ENCODE peak calls at places on chromosomes 4 and X, in eight cellular contexts. O is NB4, N is choroid plexus epithelial cell, M is neural progenitor cell, X is fibroblast of the aortic adventitia, R is colonic mucosa, B is AG09319, H is fibroblast of lung. V is an unnamed sample.

GRCh38 chr4:752196-752861 is 46.7 kb downstream of the PCGF3 start:
- DNase-seq in M (no peak), B (no peak), X (no peak), O (no peak), H (peak; percentile 61), R (no peak), N (peak; percentile 36), V (no peak)

GRCh38 chr4:53119685-53120084 is 246.2 kb downstream of the SCFD2 start:
- DNase-seq in H (peak; percentile 81), R (no peak), O (no peak), B (no peak), N (peak; percentile 90), M (peak; percentile 66), X (peak; percentile 87), V (no peak)

GRCh38 chrX:2657532-2657931 is 33.6 kb upstream of the CD99 start:
- DNase-seq in H (no peak), O (no peak), M (no peak), B (no peak), N (no peak), X (no peak), R (no peak), V (no peak)

GRCh38 chr4:168648929-168649328 is 152.1 kb downstream of the PALLD start:
- DNase-seq in X (peak; percentile 74), O (no peak), R (no peak), M (no peak), N (peak; percentile 86), H (peak; percentile 91), B (no peak), V (no peak)

GRCh38 chrX:134547047-134547679 is 87.2 kb downstream of the HPRT1 start:
- DNase-seq in R (no peak), N (peak; percentile 53), H (no peak), X (no peak), O (no peak), M (no peak), B (no peak), V (no peak)

GRCh38 chrX:11375614-11376119 is 82.5 kb downstream of the AMELX start:
- DNase-seq in N (no peak), M (no peak), X (peak; percentile 27), H (no peak), O (no peak), R (no peak), B (no peak), V (no peak)

GRCh38 chrX:74614193-74614909 is at the start of gene RLIM:
- DNase-seq in H (peak; percentile 94), M (peak; percentile 94), X (peak; percentile 95), B (peak; percentile 90), N (peak; percentile 97), R (peak; percentile 91), O (peak; percentile 97), V (peak; percentile 92)

GRCh38 chr4:8218371-8219050 is 19.4 kb downstream of the SH3TC1 start:
- DNase-seq in N (no peak), H (no peak), O (peak; percentile 85), X (no peak), R (no peak), M (no peak), B (no peak), V (no peak)

GRCh38 chrX:104659037-104659744 is 93.2 kb downstream of the IL1RAPL2 start:
- DNase-seq in B (no peak), X (no peak), H (peak; percentile 60), R (no peak), N (peak; percentile 12), M (no peak), O (no peak), V (no peak)

GRCh38 chr4:184805462-184806245 is 20.1 kb downstream of the ACSL1 start:
- DNase-seq in N (no peak), M (no peak), H (no peak), R (peak; percentile 88), X (no peak), O (no peak), B (no peak), V (no peak)

GRCh38 chrX:12447448-12448154 is 309.3 kb downstream of the FRMPD4 start:
- DNase-seq in B (peak; percentile 15), R (no peak), N (peak; percentile 13), O (no peak), H (peak; percentile 81), M (no peak), X (peak; percentile 90), V (no peak)

GRCh38 chrX:154369453-154370299 is 4.8 kb downstream of the FLNA start:
- DNase-seq in X (peak; percentile 96), H (peak; percentile 96), B (peak; percentile 94), O (peak; percentile 85), M (peak; percentile 89), N (peak; percentile 97), R (peak; percentile 59), V (no peak)

GRCh38 chr4:53960843-53961242 is 103.6 kb downstream of the CHIC2 start:
- DNase-seq in O (no peak), N (no peak), R (no peak), M (no peak), X (no peak), B (no peak), H (no peak), V (no peak)

GRCh38 chrX:150348365-150348764 is 14.8 kb upstream of the MAMLD1 start:
- DNase-seq in X (no peak), R (no peak), B (no peak), O (no peak), H (peak; percentile 9), M (peak; percentile 50), N (no peak), V (no peak)

DNA sequence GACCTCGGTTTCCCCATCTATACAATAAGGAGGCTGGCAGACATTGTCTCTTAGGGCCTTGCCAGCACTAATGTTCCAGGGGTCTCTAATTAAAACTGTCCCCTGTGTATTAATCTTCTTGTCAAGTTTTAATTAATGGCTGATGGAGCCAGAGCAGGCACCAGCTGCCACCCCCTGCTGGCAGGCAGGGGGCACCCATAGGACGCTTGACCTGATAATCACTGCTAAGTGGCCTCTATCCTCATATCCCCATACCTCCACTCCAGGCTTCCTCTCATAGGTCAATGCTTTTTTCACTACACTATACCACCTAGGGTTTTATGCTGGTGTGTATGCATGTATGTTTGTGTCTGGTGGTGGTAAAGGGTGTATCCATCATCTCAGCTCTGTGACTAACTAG is 89.4 kb downstream of the EFNB1 start:
- DNase-seq in H (no peak), O (no peak), N (no peak), X (no peak), M (no peak), B (no peak), R (no peak), V (no peak)
- TF ChIP-seq CTCF in H (no peak), O (no peak), N (no peak), X (peak; percentile 1), M (no peak), B (no peak), R (no peak), V (no peak)

GRCh38 chr4:145102619-145103018 is 4.5 kb downstream of the ABCE1 start:
- DNase-seq in H (no peak), B (no peak), X (no peak), M (no peak), R (no peak), N (no peak), O (no peak), V (no peak)

GRCh38 chr4:145101091-145101490 is 3.0 kb downstream of the ABCE1 start:
- DNase-seq in R (no peak), O (peak; percentile 2), X (peak; percentile 22), B (no peak), N (no peak), M (no peak), H (no peak), V (no peak)

GRCh38 chr4:145099653-145100052 is 1.5 kb downstream of the ABCE1 start:
- DNase-seq in N (no peak), X (peak; percentile 23), B (no peak), M (no peak), O (peak; percentile 33), H (peak; percentile 46), R (no peak), V (no peak)

GRCh38 chr4:145107126-145107525 is 9.0 kb downstream of the ABCE1 start:
- DNase-seq in B (no peak), O (no peak), H (no peak), R (no peak), N (no peak), M (no peak), X (no peak), V (no peak)

DNA sequence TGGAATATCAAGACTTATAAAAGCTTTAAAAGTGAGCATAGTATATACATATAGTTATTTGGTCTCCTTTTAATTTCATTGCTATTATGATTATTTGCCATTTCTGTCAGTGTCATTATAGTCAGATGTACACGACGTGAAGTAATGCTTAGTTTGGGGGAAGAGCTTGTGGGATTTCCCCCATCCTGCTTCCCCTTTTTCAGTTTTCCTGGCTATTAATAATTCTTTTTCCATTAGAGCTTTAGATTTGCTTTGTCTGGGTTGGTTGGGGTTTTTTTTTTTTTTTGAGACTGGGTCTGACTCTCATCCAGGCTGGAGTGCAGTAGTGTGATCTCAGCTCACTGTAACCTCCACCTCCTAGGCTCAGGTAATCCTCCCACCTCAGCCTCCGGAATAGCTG is 5.4 kb downstream of the ABCE1 start:
- DNase-seq in O (peak; percentile 4), R (no peak), X (no peak), N (no peak), B (no peak), H (no peak), M (no peak), V (no peak)
- TF ChIP-seq CTCF in O (no peak), R (no peak), X (no peak), N (no peak), B (no peak), H (no peak), M (no peak), V (no peak)

DNA sequence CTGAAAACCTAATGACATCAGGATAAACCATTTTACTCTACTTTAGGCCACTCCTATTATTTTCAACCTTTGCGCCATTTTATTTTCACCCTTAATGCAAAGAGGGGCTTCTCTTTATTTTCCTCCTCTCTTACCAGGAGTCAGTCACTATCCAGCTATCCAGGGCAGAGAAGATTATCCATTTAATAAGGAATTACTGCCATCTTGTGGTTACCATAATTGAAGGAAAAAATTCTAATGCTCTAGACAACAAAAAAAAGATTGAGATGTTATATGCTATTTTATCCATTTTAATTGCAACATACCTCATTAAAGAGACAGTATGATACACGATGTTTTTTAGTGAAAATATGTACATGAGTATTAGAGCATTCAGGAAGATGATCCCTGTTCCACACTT is 514.5 kb upstream of the FAM241A start:
- DNase-seq in R (no peak), O (peak; percentile 12), B (no peak), M (peak; percentile 43), N (peak; percentile 59), H (peak; percentile 30), X (peak; percentile 54), V (no peak)
- TF ChIP-seq CTCF in R (no peak), O (no peak), B (peak; percentile 38), M (peak; percentile 61), N (peak; percentile 47), H (peak; percentile 28), X (peak; percentile 31), V (peak; percentile 74)

DNA sequence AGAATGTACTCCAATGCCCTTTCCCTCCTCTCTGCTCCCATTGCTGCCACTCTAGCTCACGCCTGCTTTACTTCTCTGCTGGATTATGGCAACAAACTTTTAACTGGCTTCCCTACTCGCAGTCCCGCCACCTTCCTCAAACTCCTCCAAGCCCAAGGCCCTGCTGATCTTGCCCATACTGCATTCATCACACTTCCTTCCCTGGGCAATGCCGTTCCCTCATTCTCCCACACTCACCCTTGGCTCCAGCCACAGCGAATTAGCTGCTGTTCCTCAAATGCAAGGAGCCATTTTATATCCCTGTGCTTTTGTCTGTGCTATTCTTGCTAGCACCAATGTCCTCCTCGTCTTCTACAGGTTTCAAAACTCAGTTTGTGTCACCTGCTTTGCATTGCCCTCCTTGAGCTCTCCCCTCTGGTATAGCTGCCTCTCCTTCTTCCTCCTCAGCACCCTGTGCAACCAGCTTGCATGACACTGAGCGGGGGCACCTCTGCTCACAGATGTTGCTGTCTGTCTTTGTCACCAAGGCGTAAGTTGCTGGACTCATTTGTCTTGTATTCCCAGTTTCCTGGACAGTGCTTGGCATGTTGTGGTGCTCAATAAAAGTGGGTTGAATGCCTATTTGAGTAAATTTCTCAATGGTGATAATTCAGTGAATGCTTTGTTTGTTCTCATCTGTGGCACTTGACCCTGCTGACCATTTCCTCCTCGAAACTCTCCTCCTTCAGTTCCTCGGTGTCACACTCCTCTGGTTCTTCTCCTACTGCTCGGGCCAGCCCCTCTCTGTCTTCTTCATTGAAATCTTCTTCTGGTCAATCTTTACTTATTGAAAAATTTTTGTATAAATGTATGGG is 22.4 kb upstream of the MGST2 start:
- DNase-seq in M (no peak), R (no peak), N (no peak), X (no peak), B (no peak), H (no peak), O (no peak), V (no peak)
- TF ChIP-seq CTCF in M (no peak), R (no peak), N (no peak), X (no peak), B (no peak), H (no peak), O (no peak), V (no peak)